ENCODE peak calls at places on chromosomes 5 and 9, in nine cellular contexts. One of them, this sample, is unnamed.

GRCh38 chr5:179343902-179344300 is 1.4 kb downstream of the ADAMTS2 start:
- DNase-seq in tibial nerve: no peak
- DNase-seq in stomach: no peak
- DNase-seq in uterus: peak; percentile 52
- DNase-seq in HepG2: no peak
- DNase-seq in body of pancreas: no peak
- DNase-seq in adrenal gland: no peak
- DNase-seq in breast epithelium: no peak
- DNase-seq in endothelial cell of umbilical vein: no peak
- DNase-seq in this sample: no peak

GRCh38 chr5:35618791-35619190 is 1.1 kb downstream of the SPEF2 start:
- DNase-seq in tibial nerve: no peak
- DNase-seq in stomach: no peak
- DNase-seq in uterus: no peak
- DNase-seq in HepG2: no peak
- DNase-seq in body of pancreas: no peak
- DNase-seq in adrenal gland: no peak
- DNase-seq in breast epithelium: no peak
- DNase-seq in endothelial cell of umbilical vein: no peak
- DNase-seq in this sample: no peak

GRCh38 chr9:135227641-135228251 is 140.3 kb downstream of the OLFM1 start:
- DNase-seq in tibial nerve: no peak
- DNase-seq in stomach: no peak
- DNase-seq in uterus: no peak
- DNase-seq in HepG2: no peak
- DNase-seq in body of pancreas: peak; percentile 8
- DNase-seq in adrenal gland: no peak
- DNase-seq in breast epithelium: no peak
- DNase-seq in endothelial cell of umbilical vein: no peak
- DNase-seq in this sample: no peak

GRCh38 chr5:116939641-116940040 is 365.0 kb upstream of the SEMA6A start:
- DNase-seq in tibial nerve: no peak
- DNase-seq in stomach: no peak
- DNase-seq in uterus: no peak
- DNase-seq in HepG2: no peak
- DNase-seq in body of pancreas: no peak
- DNase-seq in adrenal gland: no peak
- DNase-seq in breast epithelium: no peak
- DNase-seq in endothelial cell of umbilical vein: no peak
- DNase-seq in this sample: no peak

GRCh38 chr5:9784231-9784630 is 154.1 kb upstream of the TAS2R1 start:
- DNase-seq in tibial nerve: no peak
- DNase-seq in stomach: no peak
- DNase-seq in uterus: no peak
- DNase-seq in HepG2: no peak
- DNase-seq in body of pancreas: no peak
- DNase-seq in adrenal gland: no peak
- DNase-seq in breast epithelium: no peak
- DNase-seq in endothelial cell of umbilical vein: no peak
- DNase-seq in this sample: no peak

GRCh38 chr5:137357436-137357835 is 141.7 kb downstream of the SPOCK1 start:
- DNase-seq in tibial nerve: no peak
- DNase-seq in stomach: no peak
- DNase-seq in uterus: no peak
- DNase-seq in HepG2: no peak
- DNase-seq in body of pancreas: no peak
- DNase-seq in adrenal gland: no peak
- DNase-seq in breast epithelium: no peak
- DNase-seq in endothelial cell of umbilical vein: no peak
- DNase-seq in this sample: no peak

GRCh38 chr5:180683523-180683922 is 34.1 kb upstream of the FLT4 start:
- DNase-seq in tibial nerve: no peak
- DNase-seq in stomach: no peak
- DNase-seq in uterus: no peak
- DNase-seq in HepG2: peak; percentile 28
- DNase-seq in body of pancreas: no peak
- DNase-seq in adrenal gland: no peak
- DNase-seq in breast epithelium: no peak
- DNase-seq in endothelial cell of umbilical vein: no peak
- DNase-seq in this sample: no peak

GRCh38 chr5:172683696-172684464 is 42.8 kb downstream of the NEURL1B start:
- DNase-seq in tibial nerve: no peak
- DNase-seq in stomach: no peak
- DNase-seq in uterus: no peak
- DNase-seq in HepG2: no peak
- DNase-seq in body of pancreas: no peak
- DNase-seq in adrenal gland: no peak
- DNase-seq in breast epithelium: no peak
- DNase-seq in endothelial cell of umbilical vein: peak; percentile 15
- DNase-seq in this sample: no peak

GRCh38 chr5:135332519-135333150 is 66.4 kb downstream of the MACROH2A1 start:
- DNase-seq in tibial nerve: no peak
- DNase-seq in stomach: no peak
- DNase-seq in uterus: no peak
- DNase-seq in HepG2: peak; percentile 59
- DNase-seq in body of pancreas: no peak
- DNase-seq in adrenal gland: no peak
- DNase-seq in breast epithelium: no peak
- DNase-seq in endothelial cell of umbilical vein: peak; percentile 73
- DNase-seq in this sample: peak; percentile 73

GRCh38 chr5:148973455-148973854 is 89.4 kb downstream of the SH3TC2 start:
- DNase-seq in tibial nerve: no peak
- DNase-seq in stomach: no peak
- DNase-seq in uterus: no peak
- DNase-seq in HepG2: no peak
- DNase-seq in body of pancreas: no peak
- DNase-seq in adrenal gland: no peak
- DNase-seq in breast epithelium: no peak
- DNase-seq in endothelial cell of umbilical vein: no peak
- DNase-seq in this sample: no peak

GRCh38 chr5:43854697-43855292 is 251.8 kb downstream of the NNT start:
- DNase-seq in tibial nerve: no peak
- DNase-seq in stomach: no peak
- DNase-seq in uterus: no peak
- DNase-seq in HepG2: no peak
- DNase-seq in body of pancreas: no peak
- DNase-seq in adrenal gland: no peak
- DNase-seq in breast epithelium: no peak
- DNase-seq in endothelial cell of umbilical vein: no peak
- DNase-seq in this sample: no peak

GRCh38 chr5:169280696-169281095 is 20.2 kb downstream of the SLIT3 start:
- DNase-seq in tibial nerve: no peak
- DNase-seq in stomach: no peak
- DNase-seq in uterus: no peak
- DNase-seq in HepG2: no peak
- DNase-seq in body of pancreas: no peak
- DNase-seq in adrenal gland: no peak
- DNase-seq in breast epithelium: no peak
- DNase-seq in endothelial cell of umbilical vein: no peak
- DNase-seq in this sample: no peak

GRCh38 chr9:113734826-113735225 is 141.3 kb upstream of the ZNF618 start:
- DNase-seq in tibial nerve: no peak
- DNase-seq in stomach: no peak
- DNase-seq in uterus: no peak
- DNase-seq in HepG2: no peak
- DNase-seq in body of pancreas: no peak
- DNase-seq in adrenal gland: no peak
- DNase-seq in breast epithelium: no peak
- DNase-seq in endothelial cell of umbilical vein: no peak
- DNase-seq in this sample: no peak

GRCh38 chr5:53045263-53045662 is 56.1 kb downstream of the ITGA2 start:
- DNase-seq in tibial nerve: no peak
- DNase-seq in stomach: no peak
- DNase-seq in uterus: no peak
- DNase-seq in HepG2: no peak
- DNase-seq in body of pancreas: no peak
- DNase-seq in adrenal gland: no peak
- DNase-seq in breast epithelium: no peak
- DNase-seq in endothelial cell of umbilical vein: peak; percentile 41
- DNase-seq in this sample: no peak

GRCh38 chr5:115977988-115978387 is 15.7 kb downstream of the LVRN start:
- DNase-seq in tibial nerve: no peak
- DNase-seq in stomach: no peak
- DNase-seq in uterus: no peak
- DNase-seq in HepG2: no peak
- DNase-seq in body of pancreas: no peak
- DNase-seq in adrenal gland: no peak
- DNase-seq in breast epithelium: no peak
- DNase-seq in endothelial cell of umbilical vein: peak; percentile 90
- DNase-seq in this sample: peak; percentile 44

GRCh38 chr5:50699737-50700136 is 33.3 kb downstream of the PARP8 start:
- DNase-seq in tibial nerve: no peak
- DNase-seq in stomach: no peak
- DNase-seq in uterus: no peak
- DNase-seq in HepG2: no peak
- DNase-seq in body of pancreas: no peak
- DNase-seq in adrenal gland: no peak
- DNase-seq in breast epithelium: no peak
- DNase-seq in endothelial cell of umbilical vein: no peak
- DNase-seq in this sample: no peak

GRCh38 chr5:135131801-135132675 is 98.0 kb upstream of the PITX1 start:
- DNase-seq in tibial nerve: no peak
- DNase-seq in stomach: no peak
- DNase-seq in uterus: no peak
- DNase-seq in HepG2: no peak
- DNase-seq in body of pancreas: no peak
- DNase-seq in adrenal gland: no peak
- DNase-seq in breast epithelium: no peak
- DNase-seq in endothelial cell of umbilical vein: no peak
- DNase-seq in this sample: no peak

GRCh38 chr5:108735790-108736189 is 11.9 kb upstream of the FER start:
- DNase-seq in tibial nerve: no peak
- DNase-seq in stomach: no peak
- DNase-seq in uterus: no peak
- DNase-seq in HepG2: no peak
- DNase-seq in body of pancreas: no peak
- DNase-seq in adrenal gland: no peak
- DNase-seq in breast epithelium: no peak
- DNase-seq in endothelial cell of umbilical vein: peak; percentile 51
- DNase-seq in this sample: no peak
- TF ChIP-seq POLR2A in tibial nerve: no peak
- TF ChIP-seq POLR2A in stomach: no peak
- TF ChIP-seq POLR2A in uterus: no peak
- TF ChIP-seq POLR2A in HepG2: no peak
- TF ChIP-seq POLR2A in body of pancreas: no peak
- TF ChIP-seq POLR2A in adrenal gland: no peak
- TF ChIP-seq POLR2A in breast epithelium: no peak
- TF ChIP-seq POLR2A in endothelial cell of umbilical vein: no peak
- TF ChIP-seq POLR2A in this sample: no peak

DNA sequence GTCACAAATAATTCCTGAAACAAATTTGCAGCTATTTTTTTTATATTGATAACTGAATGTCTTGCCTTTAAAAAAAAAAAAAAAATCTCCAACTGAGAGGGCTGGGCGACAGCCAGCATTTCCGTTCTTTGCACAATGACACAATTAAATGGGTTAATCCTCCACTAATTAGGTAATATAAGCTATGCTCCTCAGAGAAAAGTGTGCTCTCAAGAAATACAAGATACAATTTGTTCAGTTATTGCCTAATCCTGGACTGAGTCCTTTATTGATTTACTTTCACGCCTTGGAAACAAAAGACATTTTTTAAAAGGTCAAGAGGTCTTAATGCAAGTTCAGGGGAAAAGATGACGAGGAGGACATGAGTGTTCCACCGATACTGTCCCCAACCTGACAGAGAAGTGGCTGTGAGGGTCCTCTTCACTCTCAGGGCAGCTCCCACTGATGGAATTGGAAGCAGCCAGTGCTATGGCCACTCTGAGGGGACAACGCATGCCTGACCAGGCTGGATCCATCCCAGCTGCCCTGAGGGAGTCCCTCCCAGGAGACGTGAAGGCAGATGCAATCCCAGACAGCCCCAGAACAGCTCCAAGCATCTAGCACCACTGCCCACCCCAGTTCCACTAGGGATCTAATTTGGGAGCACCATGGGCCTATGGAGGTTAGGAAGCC is 220.7 kb downstream of the GNA14 start:
- DNase-seq in tibial nerve: no peak
- DNase-seq in stomach: no peak
- DNase-seq in uterus: no peak
- DNase-seq in HepG2: no peak
- DNase-seq in body of pancreas: no peak
- DNase-seq in adrenal gland: no peak
- DNase-seq in breast epithelium: no peak
- DNase-seq in endothelial cell of umbilical vein: no peak
- DNase-seq in this sample: no peak
- TF ChIP-seq POLR2A in tibial nerve: no peak
- TF ChIP-seq POLR2A in stomach: no peak
- TF ChIP-seq POLR2A in uterus: no peak
- TF ChIP-seq POLR2A in HepG2: no peak
- TF ChIP-seq POLR2A in body of pancreas: no peak
- TF ChIP-seq POLR2A in adrenal gland: no peak
- TF ChIP-seq POLR2A in breast epithelium: no peak
- TF ChIP-seq POLR2A in endothelial cell of umbilical vein: no peak
- TF ChIP-seq POLR2A in this sample: no peak

GRCh38 chr9:37903831-37904646 is at the start of gene SLC25A51:
- DNase-seq in tibial nerve: peak; percentile 90
- DNase-seq in stomach: peak; percentile 94
- DNase-seq in uterus: peak; percentile 95
- DNase-seq in HepG2: peak; percentile 88
- DNase-seq in body of pancreas: peak; percentile 96
- DNase-seq in adrenal gland: peak; percentile 91
- DNase-seq in breast epithelium: peak; percentile 92
- DNase-seq in endothelial cell of umbilical vein: peak; percentile 94
- DNase-seq in this sample: peak; percentile 77
- TF ChIP-seq POLR2A in tibial nerve: peak; percentile 55
- TF ChIP-seq POLR2A in stomach: no peak
- TF ChIP-seq POLR2A in uterus: peak; percentile 66
- TF ChIP-seq POLR2A in HepG2: peak; percentile 71
- TF ChIP-seq POLR2A in body of pancreas: peak; percentile 56
- TF ChIP-seq POLR2A in adrenal gland: no peak
- TF ChIP-seq POLR2A in breast epithelium: no peak
- TF ChIP-seq POLR2A in endothelial cell of umbilical vein: peak; percentile 80
- TF ChIP-seq POLR2A in this sample: peak; percentile 65

DNA sequence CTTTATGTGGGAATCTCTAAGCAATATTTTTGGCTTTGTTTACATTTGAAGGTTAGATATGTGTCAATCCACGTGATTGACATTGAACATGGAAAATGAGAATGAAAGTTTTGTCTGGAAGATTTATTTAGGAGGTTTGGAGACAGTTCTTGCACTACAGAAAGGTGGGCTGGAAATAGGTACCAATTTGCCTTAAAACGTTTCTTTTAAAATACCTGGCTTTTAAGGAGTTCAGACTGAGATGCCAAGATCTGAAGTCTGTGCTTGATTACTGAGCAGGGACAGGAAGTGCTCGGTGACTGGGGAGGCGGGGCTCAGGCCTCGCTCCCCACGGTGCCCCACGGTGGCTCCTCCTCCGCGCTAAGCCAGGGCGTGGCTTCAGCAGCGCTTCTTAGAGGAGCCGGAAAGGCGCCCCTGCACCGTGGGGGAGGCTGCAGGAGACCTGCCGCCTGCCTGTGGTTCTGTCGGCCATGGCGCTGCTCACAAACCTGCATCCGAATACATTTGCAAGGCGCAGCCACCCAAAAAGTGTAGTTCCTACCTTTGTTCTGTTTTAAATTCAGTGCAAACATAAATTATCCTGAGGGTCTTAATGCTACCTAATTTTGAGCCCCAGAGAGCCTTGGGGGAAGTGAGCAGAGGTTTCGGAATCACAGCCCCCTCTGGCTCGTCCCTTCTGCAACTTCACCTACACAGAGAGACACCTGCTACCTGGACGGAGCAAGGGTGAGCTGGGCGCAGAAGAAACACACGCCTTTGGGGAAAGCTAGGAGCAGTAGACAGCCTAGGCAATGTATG is 49.2 kb downstream of the USP20 start:
- DNase-seq in tibial nerve: peak; percentile 75
- DNase-seq in stomach: peak; percentile 93
- DNase-seq in uterus: peak; percentile 89
- DNase-seq in HepG2: peak; percentile 66
- DNase-seq in body of pancreas: peak; percentile 90
- DNase-seq in adrenal gland: peak; percentile 91
- DNase-seq in breast epithelium: peak; percentile 82
- DNase-seq in endothelial cell of umbilical vein: peak; percentile 80
- DNase-seq in this sample: peak; percentile 81
- TF ChIP-seq POLR2A in tibial nerve: peak; percentile 42
- TF ChIP-seq POLR2A in stomach: no peak
- TF ChIP-seq POLR2A in uterus: peak; percentile 21
- TF ChIP-seq POLR2A in HepG2: peak; percentile 75
- TF ChIP-seq POLR2A in body of pancreas: peak; percentile 39
- TF ChIP-seq POLR2A in adrenal gland: no peak
- TF ChIP-seq POLR2A in breast epithelium: no peak
- TF ChIP-seq POLR2A in endothelial cell of umbilical vein: peak; percentile 28
- TF ChIP-seq POLR2A in this sample: no peak